ENCODE peak calls at places on chromosomes 16 and 17, in eight cellular contexts. V is activated CD4-positive, alpha-beta T cell treated with anti-CD3 and anti-CD28 coated beads for 1 hour; G is C1 segment of cervical spinal cord; A is activated naive CD8-positive, alpha-beta T cell treated with anti-CD3 and anti-CD28 coated beads, Interleukin-2, amount 10 ng/mL, durations not matched to agents 7 days and 5 days; E is dermis blood vessel endothelial cell; I is GOT3; M is fibroblast of pulmonary artery; U is T-helper 2 cell treated with Interferon-gamma antibody and Interleukin-4, amounts not matched to agents 5 μg/mL and 100 μg/mL, for 36 hours. J is an unnamed sample.

GRCh38 chr16:57915267-57915666 is 55.7 kb downstream of the CNGB1 start:
- DNase-seq in M (no peak), U (no peak), E (no peak), I (no peak), A (no peak), V (no peak), G (no peak), J (no peak)

GRCh38 chr16:55189975-55190636 is 133.9 kb upstream of the IRX6 start:
- DNase-seq in V (no peak), A (no peak), M (no peak), I (no peak), G (no peak), E (no peak), U (no peak), J (no peak)

GRCh38 chr16:82329504-82330192 is 159.6 kb upstream of the MPHOSPH6 start:
- DNase-seq in M (no peak), G (no peak), E (no peak), V (no peak), A (no peak), U (no peak), I (no peak), J (peak; percentile 58)

GRCh38 chr16:78183886-78184553 is 84.6 kb downstream of the WWOX start:
- DNase-seq in V (no peak), M (no peak), U (no peak), I (no peak), G (no peak), A (no peak), E (no peak), J (peak; percentile 72)

GRCh38 chr17:72301887-72302286 is 181.1 kb downstream of the SOX9 start:
- DNase-seq in A (no peak), G (no peak), M (no peak), V (no peak), E (no peak), I (no peak), U (no peak), J (no peak)

GRCh38 chr17:75323043-75323591 is 33.9 kb upstream of the SLC25A19 start:
- DNase-seq in U (peak; percentile 77), V (peak; percentile 84), A (peak; percentile 79), I (no peak), G (peak; percentile 39), E (peak; percentile 94), M (peak; percentile 93), J (peak; percentile 91)

GRCh38 chr17:62723842-62724241 is 84.3 kb downstream of the MARCHF10 start:
- DNase-seq in E (no peak), U (no peak), G (no peak), A (no peak), V (no peak), M (no peak), I (no peak), J (no peak)

GRCh38 chr17:38710603-38710962 is 5.5 kb downstream of the MLLT6 start:
- DNase-seq in V (no peak), U (no peak), I (no peak), G (no peak), A (no peak), M (no peak), E (no peak), J (no peak)

GRCh38 chr17:74947041-74947754 is 11.5 kb downstream of the OTOP3 start:
- DNase-seq in A (no peak), I (no peak), M (no peak), U (no peak), E (no peak), G (no peak), V (no peak), J (no peak)

GRCh38 chr16:66416981-66417700 is 10.0 kb upstream of the BEAN1 start:
- DNase-seq in A (no peak), I (no peak), U (no peak), G (no peak), V (no peak), E (no peak), M (no peak), J (no peak)

GRCh38 chr17:27438631-27439030 is 17.6 kb upstream of the KSR1 start:
- DNase-seq in A (no peak), E (no peak), M (peak; percentile 36), I (no peak), U (no peak), V (no peak), G (no peak), J (peak; percentile 34)

GRCh38 chr16:70715860-70716357 is 30.1 kb upstream of the MTSS2 start:
- DNase-seq in U (no peak), I (no peak), V (no peak), A (no peak), M (peak; percentile 68), E (no peak), G (no peak), J (peak; percentile 43)

GRCh38 chr17:20908373-20909273 is 134.2 kb downstream of the USP22 start:
- DNase-seq in V (peak; percentile 58), I (peak; percentile 44), E (peak; percentile 90), G (peak; percentile 87), U (peak; percentile 79), A (peak; percentile 87), M (peak; percentile 72), J (peak; percentile 95)

GRCh38 chr17:6124856-6125255 is 54.7 kb downstream of the WSCD1 start:
- DNase-seq in A (no peak), G (no peak), V (no peak), I (no peak), U (no peak), M (no peak), E (no peak), J (no peak)

GRCh38 chr16:53985865-53986264 is 281.9 kb downstream of the FTO start:
- DNase-seq in V (no peak), M (no peak), U (no peak), E (no peak), A (no peak), I (no peak), G (no peak), J (no peak)

GRCh38 chr17:14156689-14157088 is 80.0 kb downstream of the CDRT15 start:
- DNase-seq in U (no peak), G (no peak), A (no peak), I (no peak), E (no peak), V (no peak), M (no peak), J (no peak)

GRCh38 chr17:18041776-18042175 is 2.6 kb downstream of the GID4 start:
- DNase-seq in V (no peak), A (no peak), U (no peak), G (no peak), M (peak; percentile 45), I (no peak), E (no peak), J (no peak)

GRCh38 chr16:23670137-23670776 is 8.4 kb upstream of the PLK1 start:
- DNase-seq in I (no peak), V (no peak), A (no peak), U (peak; percentile 74), M (peak; percentile 65), G (no peak), E (peak; percentile 60), J (no peak)

GRCh38 chr17:81878294-81878693 is 7.2 kb upstream of the ARHGDIA start:
- DNase-seq in G (no peak), E (no peak), U (no peak), M (no peak), V (no peak), I (no peak), A (no peak), J (no peak)

GRCh38 chr16:60318486-60318885 is 1584.4 kb upstream of the GOT2 start:
- DNase-seq in E (no peak), U (no peak), M (no peak), G (no peak), V (no peak), I (no peak), A (no peak), J (no peak)

GRCh38 chr17:39727556-39727955 is 2.8 kb downstream of the MIEN1 start:
- DNase-seq in A (no peak), U (no peak), M (no peak), G (no peak), E (no peak), I (no peak), V (no peak), J (no peak)

GRCh38 chr17:77875881-77876509 is 82.5 kb upstream of the TNRC6C start:
- DNase-seq in U (no peak), M (no peak), I (no peak), A (no peak), E (no peak), G (no peak), V (no peak), J (no peak)

GRCh38 chr17:10051112-10051511 is 146.0 kb upstream of the RCVRN start:
- DNase-seq in E (no peak), G (no peak), I (no peak), A (no peak), U (no peak), V (no peak), M (no peak), J (no peak)

GRCh38 chr16:27245276-27246231 is 23.0 kb downstream of the NSMCE1 start:
- DNase-seq in G (no peak), U (peak; percentile 87), M (peak; percentile 88), I (no peak), E (peak; percentile 57), V (no peak), A (no peak), J (peak; percentile 48)

GRCh38 chr16:27920391-27920891 is 143.1 kb downstream of the GSG1L start:
- DNase-seq in A (no peak), E (peak; percentile 3), G (no peak), U (no peak), M (no peak), I (no peak), V (no peak), J (peak; percentile 43)

GRCh38 chr16:85591381-85591780 is 21.7 kb upstream of the GSE1 start:
- DNase-seq in I (no peak), V (no peak), A (no peak), M (no peak), G (no peak), E (no peak), U (no peak), J (no peak)

GRCh38 chr17:12104831-12105230 is 84.2 kb downstream of the MAP2K4 start:
- DNase-seq in A (no peak), M (peak; percentile 37), I (no peak), E (no peak), U (no peak), G (no peak), V (no peak), J (no peak)

GRCh38 chr17:60524463-60525346 is 1.3 kb downstream of the APPBP2 start:
- DNase-seq in G (no peak), M (peak; percentile 26), I (no peak), V (no peak), U (no peak), E (peak; percentile 37), A (no peak), J (peak; percentile 5)

GRCh38 chr16:85851034-85851780 is 47.8 kb upstream of the IRF8 start:
- DNase-seq in V (no peak), G (no peak), I (no peak), A (no peak), E (no peak), U (no peak), M (no peak), J (no peak)